ENCODE peak calls at places on chromosomes 13 and 19, in ten cellular contexts. One of them, this sample, is unnamed.

GRCh38 chr13:28583661-28584091 is 75.3 kb upstream of the POMP start:
- DNase-seq in pancreas: no peak
- DNase-seq in fibroblast of lung: no peak
- DNase-seq in A549: no peak
- DNase-seq in endodermal cell: peak; percentile 50
- DNase-seq in ovary: no peak
- DNase-seq in uterus: no peak
- DNase-seq in heart right ventricle: no peak
- DNase-seq in body of pancreas: no peak
- DNase-seq in Karpas-422: no peak
- DNase-seq in this sample: no peak

GRCh38 chr19:38946229-38947010 is 15.7 kb downstream of the MRPS12 start:
- DNase-seq in uterus: no peak
- DNase-seq in heart right ventricle: no peak
- DNase-seq in endodermal cell: no peak
- DNase-seq in Karpas-422: no peak
- DNase-seq in ovary: no peak
- DNase-seq in fibroblast of lung: no peak
- DNase-seq in body of pancreas: no peak
- DNase-seq in A549: no peak
- DNase-seq in pancreas: no peak
- DNase-seq in this sample: no peak

GRCh38 chr13:79741006-79741405 is 260.1 kb downstream of the NDFIP2 start:
- DNase-seq in uterus: no peak
- DNase-seq in Karpas-422: no peak
- DNase-seq in A549: no peak
- DNase-seq in body of pancreas: peak; percentile 22
- DNase-seq in heart right ventricle: no peak
- DNase-seq in ovary: peak; percentile 51
- DNase-seq in endodermal cell: no peak
- DNase-seq in pancreas: peak; percentile 22
- DNase-seq in fibroblast of lung: peak; percentile 63
- DNase-seq in this sample: no peak

GRCh38 chr19:1668339-1669123 is 16.1 kb upstream of the TCF3 start:
- DNase-seq in heart right ventricle: no peak
- DNase-seq in ovary: no peak
- DNase-seq in body of pancreas: no peak
- DNase-seq in A549: no peak
- DNase-seq in endodermal cell: peak; percentile 71
- DNase-seq in uterus: no peak
- DNase-seq in Karpas-422: peak; percentile 68
- DNase-seq in fibroblast of lung: peak; percentile 9
- DNase-seq in pancreas: peak; percentile 7
- DNase-seq in this sample: no peak

GRCh38 chr19:46723023-46723461 is 6.1 kb upstream of the PRKD2 start:
- DNase-seq in endodermal cell: no peak
- DNase-seq in pancreas: no peak
- DNase-seq in heart right ventricle: no peak
- DNase-seq in A549: no peak
- DNase-seq in uterus: no peak
- DNase-seq in fibroblast of lung: no peak
- DNase-seq in body of pancreas: no peak
- DNase-seq in ovary: no peak
- DNase-seq in Karpas-422: no peak
- DNase-seq in this sample: no peak

GRCh38 chr13:98405107-98405571 is 171.8 kb downstream of the STK24 start:
- DNase-seq in heart right ventricle: no peak
- DNase-seq in pancreas: no peak
- DNase-seq in A549: no peak
- DNase-seq in endodermal cell: peak; percentile 70
- DNase-seq in Karpas-422: no peak
- DNase-seq in uterus: no peak
- DNase-seq in ovary: no peak
- DNase-seq in body of pancreas: no peak
- DNase-seq in fibroblast of lung: peak; percentile 29
- DNase-seq in this sample: no peak

GRCh38 chr13:30892966-30893365 is 13.1 kb upstream of the MEDAG start:
- DNase-seq in pancreas: no peak
- DNase-seq in endodermal cell: peak; percentile 94
- DNase-seq in Karpas-422: peak; percentile 78
- DNase-seq in ovary: no peak
- DNase-seq in fibroblast of lung: peak; percentile 45
- DNase-seq in body of pancreas: no peak
- DNase-seq in A549: peak; percentile 13
- DNase-seq in uterus: peak; percentile 78
- DNase-seq in heart right ventricle: peak; percentile 57
- DNase-seq in this sample: peak; percentile 88

GRCh38 chr13:46402178-46402577 is 15.1 kb upstream of the RUBCNL start:
- DNase-seq in endodermal cell: no peak
- DNase-seq in ovary: no peak
- DNase-seq in uterus: no peak
- DNase-seq in heart right ventricle: no peak
- DNase-seq in pancreas: no peak
- DNase-seq in Karpas-422: no peak
- DNase-seq in fibroblast of lung: no peak
- DNase-seq in body of pancreas: no peak
- DNase-seq in A549: no peak
- DNase-seq in this sample: no peak

GRCh38 chr13:107518780-107519179 is 696.6 kb downstream of the LIG4 start:
- DNase-seq in uterus: no peak
- DNase-seq in heart right ventricle: no peak
- DNase-seq in endodermal cell: no peak
- DNase-seq in pancreas: no peak
- DNase-seq in Karpas-422: no peak
- DNase-seq in ovary: no peak
- DNase-seq in fibroblast of lung: peak; percentile 3
- DNase-seq in body of pancreas: no peak
- DNase-seq in A549: no peak
- DNase-seq in this sample: no peak

GRCh38 chr13:29676535-29676934 is 81.0 kb upstream of the SLC7A1 start:
- DNase-seq in pancreas: no peak
- DNase-seq in fibroblast of lung: no peak
- DNase-seq in body of pancreas: no peak
- DNase-seq in heart right ventricle: no peak
- DNase-seq in A549: no peak
- DNase-seq in endodermal cell: no peak
- DNase-seq in uterus: no peak
- DNase-seq in Karpas-422: no peak
- DNase-seq in ovary: no peak
- DNase-seq in this sample: no peak

GRCh38 chr19:31445406-31445805 is 96.2 kb upstream of the TSHZ3 start:
- DNase-seq in body of pancreas: no peak
- DNase-seq in heart right ventricle: no peak
- DNase-seq in uterus: no peak
- DNase-seq in ovary: no peak
- DNase-seq in fibroblast of lung: no peak
- DNase-seq in endodermal cell: no peak
- DNase-seq in A549: no peak
- DNase-seq in Karpas-422: no peak
- DNase-seq in pancreas: no peak
- DNase-seq in this sample: no peak

GRCh38 chr19:29188704-29189375 is 24.1 kb downstream of the UQCRFS1 start:
- DNase-seq in heart right ventricle: no peak
- DNase-seq in fibroblast of lung: peak; percentile 18
- DNase-seq in A549: no peak
- DNase-seq in ovary: no peak
- DNase-seq in uterus: no peak
- DNase-seq in pancreas: no peak
- DNase-seq in endodermal cell: no peak
- DNase-seq in body of pancreas: no peak
- DNase-seq in Karpas-422: no peak
- DNase-seq in this sample: no peak

GRCh38 chr13:33158271-33158670 is 127.3 kb downstream of the STARD13 start:
- DNase-seq in fibroblast of lung: no peak
- DNase-seq in uterus: no peak
- DNase-seq in ovary: no peak
- DNase-seq in heart right ventricle: no peak
- DNase-seq in A549: no peak
- DNase-seq in endodermal cell: no peak
- DNase-seq in body of pancreas: no peak
- DNase-seq in pancreas: no peak
- DNase-seq in Karpas-422: no peak
- DNase-seq in this sample: no peak

GRCh38 chr13:33158830-33159229 is 126.7 kb downstream of the STARD13 start:
- DNase-seq in heart right ventricle: no peak
- DNase-seq in body of pancreas: no peak
- DNase-seq in fibroblast of lung: no peak
- DNase-seq in endodermal cell: no peak
- DNase-seq in ovary: no peak
- DNase-seq in uterus: no peak
- DNase-seq in pancreas: no peak
- DNase-seq in Karpas-422: no peak
- DNase-seq in A549: no peak
- DNase-seq in this sample: no peak

GRCh38 chr13:33152389-33152788 is 133.2 kb downstream of the STARD13 start:
- DNase-seq in A549: no peak
- DNase-seq in body of pancreas: no peak
- DNase-seq in Karpas-422: no peak
- DNase-seq in uterus: no peak
- DNase-seq in pancreas: no peak
- DNase-seq in ovary: no peak
- DNase-seq in endodermal cell: no peak
- DNase-seq in heart right ventricle: no peak
- DNase-seq in fibroblast of lung: no peak
- DNase-seq in this sample: no peak

GRCh38 chr13:33153421-33154381 is 131.9 kb downstream of the STARD13 start:
- DNase-seq in endodermal cell: peak; percentile 57
- DNase-seq in ovary: no peak
- DNase-seq in body of pancreas: no peak
- DNase-seq in heart right ventricle: peak; percentile 49
- DNase-seq in fibroblast of lung: no peak
- DNase-seq in A549: no peak
- DNase-seq in uterus: no peak
- DNase-seq in pancreas: no peak
- DNase-seq in Karpas-422: peak; percentile 46
- DNase-seq in this sample: peak; percentile 48

GRCh38 chr13:33154911-33155310 is 130.6 kb downstream of the STARD13 start:
- DNase-seq in body of pancreas: no peak
- DNase-seq in A549: no peak
- DNase-seq in fibroblast of lung: no peak
- DNase-seq in pancreas: no peak
- DNase-seq in heart right ventricle: no peak
- DNase-seq in Karpas-422: no peak
- DNase-seq in uterus: no peak
- DNase-seq in endodermal cell: no peak
- DNase-seq in ovary: no peak
- DNase-seq in this sample: no peak
- H3K27ac ChIP-seq in body of pancreas: no peak overlapping the region
- H3K27ac ChIP-seq in A549: no peak overlapping the region
- H3K27ac ChIP-seq in fibroblast of lung: no peak overlapping the region
- H3K27ac ChIP-seq in pancreas: no peak overlapping the region
- H3K27ac ChIP-seq in heart right ventricle: peak overlapping the region; percentile 18
- H3K27ac ChIP-seq in Karpas-422: no peak overlapping the region
- H3K27ac ChIP-seq in uterus: peak overlapping the region; percentile 62
- H3K27ac ChIP-seq in endodermal cell: no peak overlapping the region
- H3K27ac ChIP-seq in ovary: no peak overlapping the region
- H3K27ac ChIP-seq in this sample: no peak overlapping the region

DNA sequence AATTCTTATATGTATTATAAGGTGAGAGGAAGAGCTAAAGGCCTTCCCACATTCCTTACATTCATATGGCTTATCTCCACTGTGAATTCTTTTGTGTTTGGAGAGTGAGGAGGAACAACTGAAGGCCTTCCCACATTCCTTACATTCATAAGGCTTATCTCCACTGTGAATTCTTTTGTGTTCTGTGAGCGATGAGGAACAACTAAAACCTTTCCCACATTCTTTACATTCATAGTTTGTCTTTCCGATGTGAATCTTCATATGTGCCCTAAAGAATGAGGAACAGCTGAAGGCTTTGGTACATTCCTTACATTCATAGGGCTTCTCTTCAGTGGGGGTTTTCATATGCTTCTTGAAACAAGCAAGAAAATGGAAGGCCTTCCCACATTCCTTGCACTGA is 13.3 kb downstream of the ZNF699 start:
- DNase-seq in body of pancreas: no peak
- DNase-seq in Karpas-422: no peak
- DNase-seq in fibroblast of lung: no peak
- DNase-seq in endodermal cell: no peak
- DNase-seq in A549: no peak
- DNase-seq in heart right ventricle: no peak
- DNase-seq in pancreas: no peak
- DNase-seq in ovary: no peak
- DNase-seq in uterus: no peak
- DNase-seq in this sample: no peak
- H3K9me3 ChIP-seq in body of pancreas: peaks cover 71% of the 10 kb centered on the region
- H3K9me3 ChIP-seq in Karpas-422: peaks cover 47% of the 10 kb centered on the region
- H3K9me3 ChIP-seq in fibroblast of lung: peaks cover 2% of the 10 kb centered on the region
- H3K9me3 ChIP-seq in endodermal cell: peaks cover 100% of the 10 kb centered on the region
- H3K9me3 ChIP-seq in A549: peaks cover 65% of the 10 kb centered on the region
- H3K9me3 ChIP-seq in heart right ventricle: peaks cover 100% of the 10 kb centered on the region
- H3K9me3 ChIP-seq in pancreas: peaks cover 5% of the 10 kb centered on the region
- H3K9me3 ChIP-seq in ovary: peaks cover 79% of the 10 kb centered on the region
- H3K9me3 ChIP-seq in uterus: no peaks in the 10 kb centered on the region
- H3K9me3 ChIP-seq in this sample: peaks cover 40% of the 10 kb centered on the region

GRCh38 chr19:48491793-48492123 is 19.9 kb downstream of the LMTK3 start:
- DNase-seq in fibroblast of lung: no peak
- DNase-seq in endodermal cell: peak; percentile 95
- DNase-seq in A549: no peak
- DNase-seq in pancreas: no peak
- DNase-seq in body of pancreas: peak; percentile 22
- DNase-seq in ovary: peak; percentile 49
- DNase-seq in uterus: no peak
- DNase-seq in Karpas-422: no peak
- DNase-seq in heart right ventricle: no peak
- DNase-seq in this sample: no peak
- H3K4me3 ChIP-seq in fibroblast of lung: no peak overlapping the region
- H3K4me3 ChIP-seq in endodermal cell: no peak overlapping the region
- H3K4me3 ChIP-seq in A549: no peak overlapping the region
- H3K4me3 ChIP-seq in pancreas: no peak overlapping the region
- H3K4me3 ChIP-seq in body of pancreas: no peak overlapping the region
- H3K4me3 ChIP-seq in ovary: no peak overlapping the region
- H3K4me3 ChIP-seq in uterus: no peak overlapping the region
- H3K4me3 ChIP-seq in Karpas-422: no peak overlapping the region
- H3K4me3 ChIP-seq in heart right ventricle: no peak overlapping the region
- H3K4me3 ChIP-seq in this sample: no peak overlapping the region

GRCh38 chr19:48108997-48109782 is 1.4 kb downstream of the PLA2G4C start:
- DNase-seq in Karpas-422: no peak
- DNase-seq in A549: no peak
- DNase-seq in fibroblast of lung: no peak
- DNase-seq in uterus: no peak
- DNase-seq in heart right ventricle: no peak
- DNase-seq in body of pancreas: no peak
- DNase-seq in ovary: no peak
- DNase-seq in endodermal cell: no peak
- DNase-seq in pancreas: no peak
- DNase-seq in this sample: no peak

GRCh38 chr19:48110350-48110966 is at the start of gene PLA2G4C:
- DNase-seq in heart right ventricle: peak; percentile 95
- DNase-seq in body of pancreas: peak; percentile 95
- DNase-seq in pancreas: peak; percentile 86
- DNase-seq in fibroblast of lung: peak; percentile 89
- DNase-seq in A549: peak; percentile 100
- DNase-seq in Karpas-422: peak; percentile 96
- DNase-seq in uterus: peak; percentile 87
- DNase-seq in ovary: peak; percentile 87
- DNase-seq in endodermal cell: peak; percentile 94
- DNase-seq in this sample: peak; percentile 95

GRCh38 chr19:48113190-48113917 is 2.7 kb upstream of the PLA2G4C start:
- DNase-seq in A549: no peak
- DNase-seq in heart right ventricle: no peak
- DNase-seq in uterus: no peak
- DNase-seq in pancreas: no peak
- DNase-seq in ovary: no peak
- DNase-seq in body of pancreas: no peak
- DNase-seq in fibroblast of lung: no peak
- DNase-seq in Karpas-422: no peak
- DNase-seq in endodermal cell: no peak
- DNase-seq in this sample: no peak

GRCh38 chr19:48111280-48111679 is 663 bp upstream of the PLA2G4C start:
- DNase-seq in fibroblast of lung: no peak
- DNase-seq in A549: no peak
- DNase-seq in Karpas-422: peak; percentile 52
- DNase-seq in pancreas: no peak
- DNase-seq in ovary: no peak
- DNase-seq in uterus: no peak
- DNase-seq in body of pancreas: no peak
- DNase-seq in heart right ventricle: no peak
- DNase-seq in endodermal cell: no peak
- DNase-seq in this sample: no peak
- H3K27ac ChIP-seq in fibroblast of lung: no peak overlapping the region
- H3K27ac ChIP-seq in A549: peak overlapping the region; percentile 87
- H3K27ac ChIP-seq in Karpas-422: peak overlapping the region; percentile 45
- H3K27ac ChIP-seq in pancreas: peak overlapping the region; percentile 87
- H3K27ac ChIP-seq in ovary: peak overlapping the region; percentile 60
- H3K27ac ChIP-seq in uterus: peak overlapping the region; percentile 97
- H3K27ac ChIP-seq in body of pancreas: peak overlapping the region; percentile 96
- H3K27ac ChIP-seq in heart right ventricle: peak overlapping the region; percentile 82
- H3K27ac ChIP-seq in endodermal cell: no peak overlapping the region
- H3K27ac ChIP-seq in this sample: peak overlapping the region; percentile 25